ENCODE peak calls at places on chromosome 10, in eight cellular contexts. J is uterus, A is lower lobe of right lung, L is AG09309, M is fibroblast of the aortic adventitia, D is heart right ventricle, E is psoas muscle, V is foreskin fibroblast. S is an unnamed sample.

GRCh38 chr10:63554666-63555065 is 33.5 kb downstream of the REEP3 start:
- DNase-seq in D (no peak), M (peak), J (no peak), A (peak), V (peak), E (no peak), L (peak), S (peak)

GRCh38 chr10:87635498-87636312 is 24.0 kb upstream of the PAPSS2 start:
- DNase-seq in A (no peak), L (peak), M (peak), J (no peak), D (no peak), E (no peak), V (peak), S (peak)

GRCh38 chr10:79182763-79183467 is 114.1 kb downstream of the ZMIZ1 start:
- DNase-seq in E (no peak), A (no peak), L (no peak), V (no peak), J (peak), M (peak), D (no peak), S (no peak)

GRCh38 chr10:63703113-63703670 is 182.0 kb downstream of the REEP3 start:
- DNase-seq in V (no peak), L (no peak), J (no peak), A (no peak), E (no peak), D (no peak), M (peak), S (peak)

GRCh38 chr10:67602268-67602950 is 93.6 kb downstream of the CTNNA3 start:
- DNase-seq in L (peak), V (peak), E (no peak), D (no peak), J (no peak), M (peak), A (no peak), S (peak)

GRCh38 chr10:100634034-100634433 is 98.3 kb downstream of the HIF1AN start:
- DNase-seq in V (no peak), L (no peak), A (no peak), E (no peak), J (no peak), D (no peak), M (no peak), S (no peak)

GRCh38 chr10:124109261-124109660 is 15.9 kb upstream of the CHST15 start:
- DNase-seq in A (no peak), V (no peak), E (no peak), D (no peak), M (no peak), J (no peak), L (no peak), S (no peak)

GRCh38 chr10:30467939-30468338 is 34.0 kb downstream of the MAP3K8 start:
- DNase-seq in M (no peak), E (no peak), V (no peak), L (no peak), J (no peak), A (no peak), D (no peak), S (no peak)

GRCh38 chr10:11299125-11299524 is 281.5 kb downstream of the CELF2 start:
- DNase-seq in E (no peak), L (no peak), J (no peak), V (no peak), M (no peak), A (no peak), D (no peak), S (no peak)

GRCh38 chr10:123202526-123202925 is 48.3 kb downstream of the BUB3 start:
- DNase-seq in A (no peak), J (no peak), D (no peak), L (no peak), V (no peak), E (no peak), M (no peak), S (no peak)

GRCh38 chr10:80136134-80136571 is 3.6 kb downstream of the PLAC9 start:
- DNase-seq in V (peak), A (peak), L (peak), D (peak), E (peak), J (peak), M (peak), S (peak)

GRCh38 chr10:635088-635861 is 54.2 kb downstream of the DIP2C start:
- DNase-seq in V (no peak), L (no peak), M (no peak), A (peak), E (no peak), J (no peak), D (no peak), S (no peak)

GRCh38 chr10:71339796-71340589 is 20.9 kb downstream of the SLC29A3 start:
- DNase-seq in J (no peak), M (no peak), D (no peak), A (no peak), E (no peak), V (no peak), L (no peak), S (no peak)

GRCh38 chr10:57694956-57695605 is 572.6 kb downstream of the IPMK start:
- DNase-seq in J (no peak), E (no peak), L (peak), D (no peak), V (peak), A (no peak), M (no peak), S (peak)

GRCh38 chr10:130109796-130110235 is 814 bp downstream of the C10orf143 start:
- DNase-seq in M (peak), J (peak), E (peak), A (no peak), L (peak), D (peak), V (peak), S (peak)

GRCh38 chr10:10055656-10056445 is 961.8 kb upstream of the CELF2 start:
- DNase-seq in J (no peak), V (no peak), E (no peak), L (no peak), D (no peak), M (no peak), A (no peak), S (no peak)

GRCh38 chr10:78139336-78139735 is 105.7 kb downstream of the RPS24 start:
- DNase-seq in L (no peak), D (no peak), E (no peak), J (peak), A (no peak), V (no peak), M (no peak), S (no peak)

GRCh38 chr10:99905971-99906370 is 103.8 kb downstream of the DNMBP start:
- DNase-seq in M (no peak), A (no peak), L (no peak), E (no peak), V (no peak), D (no peak), J (no peak), S (no peak)

GRCh38 chr10:91552706-91553105 is 80.2 kb downstream of the PPP1R3C start:
- DNase-seq in M (peak), D (peak), L (no peak), J (peak), E (no peak), V (no peak), A (no peak), S (no peak)

GRCh38 chr10:92640110-92640509 is 47.2 kb downstream of the KIF11 start:
- DNase-seq in V (peak), D (no peak), J (no peak), E (no peak), L (peak), M (peak), A (no peak), S (peak)

GRCh38 chr10:113953505-113954272 is 90.0 kb upstream of the ADRB1 start:
- DNase-seq in J (no peak), V (no peak), L (no peak), D (no peak), E (no peak), A (no peak), M (no peak), S (no peak)
- TF ChIP-seq CTCF in J (no peak), V (no peak), L (peak), D (no peak), E (no peak), A (no peak), M (peak), S (peak)

GRCh38 chr10:8398771-8399170 is 344.3 kb downstream of the GATA3 start:
- DNase-seq in V (no peak), M (peak), A (no peak), E (no peak), J (no peak), L (no peak), D (no peak), S (no peak)
- H3K4me3 ChIP-seq in V (no peak), M (no peak), A (no peak), E (no peak), J (no peak), L (no peak), D (no peak), S (no peak)

GRCh38 chr10:49649294-49649693 is 30.2 kb upstream of the C10orf53 start:
- DNase-seq in D (no peak), V (no peak), J (no peak), E (no peak), A (no peak), L (no peak), M (no peak), S (peak)
- TF ChIP-seq CTCF in D (no peak), V (no peak), J (no peak), E (no peak), A (no peak), L (no peak), M (no peak), S (no peak)

DNA sequence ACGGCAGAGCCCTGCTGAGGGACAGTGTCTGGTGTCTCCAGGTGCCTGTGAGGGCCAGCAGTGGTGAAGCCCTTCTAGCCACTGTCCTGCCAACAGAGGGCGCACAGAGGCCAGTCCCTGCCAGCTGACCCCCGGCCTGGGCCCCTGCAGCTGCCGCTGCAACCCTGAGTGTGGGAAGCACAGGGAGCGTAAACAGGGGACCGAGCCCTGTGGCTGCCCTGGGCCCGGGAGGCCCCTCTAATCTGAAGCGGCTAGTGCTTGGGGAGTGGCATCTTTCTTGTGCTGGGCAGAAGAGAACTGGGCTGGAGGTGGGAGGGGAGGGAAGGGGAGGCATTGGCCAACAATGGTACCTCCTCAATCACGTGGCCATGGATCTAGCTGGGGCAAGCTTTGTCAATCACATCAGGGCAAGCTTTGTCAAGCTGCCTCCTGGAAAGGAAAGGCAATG is 34.6 kb downstream of the TRIM8 start:
- DNase-seq in L (no peak), V (no peak), J (peak), E (peak), D (peak), M (no peak), A (peak), S (peak)
- H3K4me3 ChIP-seq in L (no peak), V (no peak), J (no peak), E (peak), D (no peak), M (no peak), A (peak), S (no peak)

GRCh38 chr10:47225186-47225927 is 74.6 kb upstream of the GDF10 start:
- DNase-seq in D (no peak), A (no peak), V (no peak), J (no peak), E (no peak), L (no peak), M (no peak), S (no peak)
- TF ChIP-seq CTCF in D (no peak), A (no peak), V (no peak), J (no peak), E (no peak), L (no peak), M (no peak), S (no peak)

DNA sequence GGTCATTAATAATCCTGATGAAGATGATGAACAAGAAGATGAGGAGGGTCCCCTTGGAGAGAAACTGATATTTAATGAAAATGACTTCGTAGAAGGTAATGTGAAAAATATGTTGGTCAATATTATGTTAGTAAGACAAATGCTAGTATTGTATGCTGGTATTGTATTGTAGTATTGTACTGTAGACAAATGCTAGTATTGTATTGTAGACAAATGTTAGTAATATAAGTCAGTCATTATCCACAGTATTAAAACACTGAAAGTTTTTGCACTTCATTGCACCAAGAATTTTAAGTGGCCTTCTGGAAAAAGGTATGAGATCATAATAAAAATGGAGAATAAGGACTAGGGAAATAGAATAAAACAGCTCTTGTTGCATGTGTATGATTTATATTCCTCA is 17.5 kb downstream of the CSGALNACT2 start:
- DNase-seq in D (no peak), J (no peak), E (no peak), V (no peak), M (no peak), A (no peak), L (no peak), S (no peak)
- H3K4me3 ChIP-seq in D (no peak), J (no peak), E (no peak), V (no peak), M (no peak), A (no peak), L (no peak), S (no peak)

S was measured in astrocyte of the spinal cord.